ENCODE peak calls at places on chromosome 9, in five cellular contexts. One of them, this sample, is unnamed.

GRCh38 chr9:13139641-13140171 is 139.8 kb downstream of the MPDZ start:
- DNase-seq in fibroblast of lung: peak; percentile 90
- DNase-seq in mucosa of gallbladder: no peak
- DNase-seq in B cell: no peak
- DNase-seq in GM20000: no peak
- DNase-seq in this sample: no peak

GRCh38 chr9:70044450-70045307 is 1.0 kb downstream of the MAMDC2 start:
- DNase-seq in fibroblast of lung: peak; percentile 49
- DNase-seq in mucosa of gallbladder: no peak
- DNase-seq in B cell: no peak
- DNase-seq in GM20000: no peak
- DNase-seq in this sample: no peak

GRCh38 chr9:125332527-125332926 is 70.9 kb downstream of the GAPVD1 start:
- DNase-seq in fibroblast of lung: no peak
- DNase-seq in mucosa of gallbladder: no peak
- DNase-seq in B cell: no peak
- DNase-seq in GM20000: peak; percentile 63
- DNase-seq in this sample: peak; percentile 83

GRCh38 chr9:111975709-111976108 is 79.1 kb downstream of the UGCG start:
- DNase-seq in fibroblast of lung: no peak
- DNase-seq in mucosa of gallbladder: peak; percentile 31
- DNase-seq in B cell: peak; percentile 33
- DNase-seq in GM20000: no peak
- DNase-seq in this sample: peak; percentile 55

GRCh38 chr9:129412814-129413536 is 207.9 kb downstream of the C9orf50 start:
- DNase-seq in fibroblast of lung: peak; percentile 78
- DNase-seq in mucosa of gallbladder: peak; percentile 71
- DNase-seq in B cell: peak; percentile 72
- DNase-seq in GM20000: no peak
- DNase-seq in this sample: peak; percentile 40

GRCh38 chr9:136623849-136624183 is 38.9 kb upstream of the EGFL7 start:
- DNase-seq in fibroblast of lung: no peak
- DNase-seq in mucosa of gallbladder: no peak
- DNase-seq in B cell: no peak
- DNase-seq in GM20000: no peak
- DNase-seq in this sample: peak; percentile 29

GRCh38 chr9:133976888-133977287 is 15.2 kb downstream of the VAV2 start:
- DNase-seq in fibroblast of lung: no peak
- DNase-seq in mucosa of gallbladder: no peak
- DNase-seq in B cell: no peak
- DNase-seq in GM20000: no peak
- DNase-seq in this sample: no peak

GRCh38 chr9:135075234-135076142 is 12.0 kb upstream of the OLFM1 start:
- DNase-seq in fibroblast of lung: no peak
- DNase-seq in mucosa of gallbladder: peak; percentile 19
- DNase-seq in B cell: no peak
- DNase-seq in GM20000: no peak
- DNase-seq in this sample: no peak

GRCh38 chr9:91119679-91120078 is 242.0 kb downstream of the AUH start:
- DNase-seq in fibroblast of lung: peak; percentile 84
- DNase-seq in mucosa of gallbladder: no peak
- DNase-seq in B cell: no peak
- DNase-seq in GM20000: no peak
- DNase-seq in this sample: no peak

GRCh38 chr9:27851858-27852257 is 278.6 kb upstream of the C9orf72 start:
- DNase-seq in fibroblast of lung: no peak
- DNase-seq in mucosa of gallbladder: no peak
- DNase-seq in B cell: no peak
- DNase-seq in GM20000: no peak
- DNase-seq in this sample: no peak

GRCh38 chr9:130561056-130561455 is 18.3 kb upstream of the FUBP3 start:
- DNase-seq in fibroblast of lung: no peak
- DNase-seq in mucosa of gallbladder: no peak
- DNase-seq in B cell: no peak
- DNase-seq in GM20000: no peak
- DNase-seq in this sample: no peak

GRCh38 chr9:87711857-87712800 is 13.8 kb upstream of the CTSL start:
- DNase-seq in fibroblast of lung: peak; percentile 82
- DNase-seq in mucosa of gallbladder: no peak
- DNase-seq in B cell: no peak
- DNase-seq in GM20000: no peak
- DNase-seq in this sample: no peak

GRCh38 chr9:127921592-127922120 is 4.8 kb upstream of the ST6GALNAC4 start:
- DNase-seq in fibroblast of lung: peak; percentile 55
- DNase-seq in mucosa of gallbladder: peak; percentile 74
- DNase-seq in B cell: peak; percentile 85
- DNase-seq in GM20000: peak; percentile 87
- DNase-seq in this sample: peak; percentile 73

GRCh38 chr9:14071484-14071883 is 242.5 kb downstream of the NFIB start:
- DNase-seq in fibroblast of lung: no peak
- DNase-seq in mucosa of gallbladder: no peak
- DNase-seq in B cell: no peak
- DNase-seq in GM20000: no peak
- DNase-seq in this sample: no peak

GRCh38 chr9:16191691-16192402 is 639.0 kb downstream of the CCDC171 start:
- DNase-seq in fibroblast of lung: peak; percentile 89
- DNase-seq in mucosa of gallbladder: peak; percentile 79
- DNase-seq in B cell: no peak
- DNase-seq in GM20000: peak; percentile 66
- DNase-seq in this sample: peak; percentile 68

GRCh38 chr9:83070257-83070656 is 7.3 kb upstream of the RASEF start:
- DNase-seq in fibroblast of lung: peak; percentile 13
- DNase-seq in mucosa of gallbladder: no peak
- DNase-seq in B cell: no peak
- DNase-seq in GM20000: no peak
- DNase-seq in this sample: no peak

GRCh38 chr9:127940598-127940997 is 2.9 kb upstream of the DPM2 start:
- DNase-seq in fibroblast of lung: no peak
- DNase-seq in mucosa of gallbladder: no peak
- DNase-seq in B cell: no peak
- DNase-seq in GM20000: no peak
- DNase-seq in this sample: no peak

GRCh38 chr9:86730165-86730928 is 217.0 kb downstream of the GAS1 start:
- DNase-seq in fibroblast of lung: peak; percentile 35
- DNase-seq in mucosa of gallbladder: no peak
- DNase-seq in B cell: no peak
- DNase-seq in GM20000: no peak
- DNase-seq in this sample: no peak

GRCh38 chr9:135774794-135775525 is 73.0 kb downstream of the KCNT1 start:
- DNase-seq in fibroblast of lung: no peak
- DNase-seq in mucosa of gallbladder: no peak
- DNase-seq in B cell: no peak
- DNase-seq in GM20000: no peak
- DNase-seq in this sample: no peak

GRCh38 chr9:133916159-133916541 is 76.0 kb downstream of the VAV2 start:
- DNase-seq in fibroblast of lung: no peak
- DNase-seq in mucosa of gallbladder: no peak
- DNase-seq in B cell: no peak
- DNase-seq in GM20000: no peak
- DNase-seq in this sample: no peak

GRCh38 chr9:113488490-113488889 is 25.0 kb downstream of the RGS3 start:
- DNase-seq in fibroblast of lung: peak; percentile 46
- DNase-seq in mucosa of gallbladder: no peak
- DNase-seq in B cell: no peak
- DNase-seq in GM20000: no peak
- DNase-seq in this sample: no peak

GRCh38 chr9:3331801-3332200 is 194.0 kb downstream of the RFX3 start:
- DNase-seq in fibroblast of lung: peak; percentile 11
- DNase-seq in mucosa of gallbladder: no peak
- DNase-seq in B cell: peak; percentile 1
- DNase-seq in GM20000: no peak
- DNase-seq in this sample: no peak

GRCh38 chr9:133761641-133762248 is 23.6 kb upstream of the SARDH start:
- DNase-seq in fibroblast of lung: no peak
- DNase-seq in mucosa of gallbladder: peak; percentile 6
- DNase-seq in B cell: no peak
- DNase-seq in GM20000: no peak
- DNase-seq in this sample: no peak

GRCh38 chr9:116975119-116975518 is 288.0 kb downstream of the TRIM32 start:
- DNase-seq in fibroblast of lung: no peak
- DNase-seq in mucosa of gallbladder: no peak
- DNase-seq in B cell: no peak
- DNase-seq in GM20000: peak; percentile 30
- DNase-seq in this sample: no peak

GRCh38 chr9:98993570-98993945 is 49.9 kb downstream of the COL15A1 start:
- DNase-seq in fibroblast of lung: no peak
- DNase-seq in mucosa of gallbladder: no peak
- DNase-seq in B cell: peak; percentile 61
- DNase-seq in GM20000: peak; percentile 76
- DNase-seq in this sample: peak; percentile 63

GRCh38 chr9:131409458-131409992 is 15.6 kb downstream of the PRRC2B start:
- DNase-seq in fibroblast of lung: no peak
- DNase-seq in mucosa of gallbladder: no peak
- DNase-seq in B cell: no peak
- DNase-seq in GM20000: no peak
- DNase-seq in this sample: no peak